ENCODE peak calls at places on chromosomes 11 and 22, in eight cellular contexts. M is lower lobe of right lung; R is adrenal gland; K is tibial nerve; O is fibroblast of lung; T is CD8-positive, alpha-beta T cell; E is ovary; H is Caco-2. I is an unnamed sample. For H3K36me3, the result is how much of the 10 kb centered on the place peaks cover.

GRCh38 chr22:39482768-39483167 is 19.3 kb upstream of the MIEF1 start:
- DNase-seq in R (peak), H (no peak), E (no peak), O (no peak), T (no peak), K (no peak), M (no peak), I (no peak)

GRCh38 chr11:82185925-82186324 is 547.7 kb downstream of the FAM181B start:
- DNase-seq in T (no peak), K (no peak), H (no peak), M (no peak), R (no peak), O (no peak), E (no peak), I (no peak)

GRCh38 chr11:65863889-65864757 is 3.9 kb downstream of the MUS81 start:
- DNase-seq in H (no peak), M (peak), T (no peak), E (peak), K (no peak), R (peak), O (no peak), I (peak)

GRCh38 chr11:6298605-6299004 is 21.7 kb downstream of the CAVIN3 start:
- DNase-seq in K (no peak), M (no peak), T (no peak), O (peak), H (peak), R (peak), E (no peak), I (peak)

GRCh38 chr11:45142241-45142885 is 4.1 kb upstream of the PRDM11 start:
- DNase-seq in T (no peak), O (no peak), E (no peak), H (no peak), R (no peak), M (no peak), K (no peak), I (peak)

GRCh38 chr11:120675171-120675570 is 163.6 kb downstream of the GRIK4 start:
- DNase-seq in K (no peak), E (no peak), O (peak), T (no peak), R (no peak), M (no peak), H (no peak), I (no peak)

GRCh38 chr11:120527111-120527748 is 15.7 kb downstream of the GRIK4 start:
- DNase-seq in E (peak), O (peak), K (no peak), T (no peak), M (no peak), H (no peak), R (no peak), I (no peak)

GRCh38 chr11:124238512-124238911 is 2.4 kb upstream of the OR8G1 start:
- DNase-seq in R (no peak), T (no peak), E (no peak), H (no peak), M (no peak), K (no peak), O (no peak), I (no peak)

GRCh38 chr22:37345863-37346514 is 63.7 kb downstream of the CYTH4 start:
- DNase-seq in T (no peak), O (peak), M (no peak), K (peak), R (no peak), E (peak), H (no peak), I (no peak)

GRCh38 chr11:46293616-46294015 is 16.2 kb downstream of the CREB3L1 start:
- DNase-seq in R (no peak), M (no peak), H (no peak), O (peak), K (no peak), E (no peak), T (no peak), I (no peak)

GRCh38 chr11:72584293-72584921 is 89.8 kb downstream of the PDE2A start:
- DNase-seq in K (peak), H (no peak), M (peak), R (peak), T (peak), E (no peak), O (peak), I (peak)

GRCh38 chr11:95486979-95487378 is 256.0 kb upstream of the SESN3 start:
- DNase-seq in O (no peak), M (no peak), H (no peak), E (no peak), R (no peak), K (no peak), T (no peak), I (no peak)

GRCh38 chr11:134503596-134503995 is 91.6 kb upstream of the B3GAT1 start:
- DNase-seq in E (no peak), O (no peak), K (no peak), R (no peak), H (no peak), M (no peak), T (no peak), I (peak)

GRCh38 chr11:10777393-10777793 is 26.3 kb downstream of the CTR9 start:
- DNase-seq in T (no peak), M (no peak), E (no peak), O (no peak), K (no peak), R (no peak), H (no peak), I (no peak)

GRCh38 chr11:10779086-10779485 is 28.0 kb downstream of the CTR9 start:
- DNase-seq in T (no peak), H (no peak), E (no peak), M (no peak), R (no peak), K (no peak), O (no peak), I (no peak)

GRCh38 chr11:10777806-10778205 is 26.8 kb downstream of the CTR9 start:
- DNase-seq in R (no peak), O (peak), H (no peak), T (no peak), M (no peak), E (no peak), K (no peak), I (no peak)

GRCh38 chr11:10780040-10780439 is 28.7 kb downstream of the EIF4G2 start:
- DNase-seq in K (no peak), H (no peak), R (no peak), T (no peak), M (no peak), E (no peak), O (no peak), I (no peak)

GRCh38 chr11:10778217-10778970 is 27.3 kb downstream of the CTR9 start:
- DNase-seq in K (peak), O (peak), H (no peak), M (no peak), T (no peak), E (no peak), R (no peak), I (no peak)
- H3K36me3 ChIP-seq in K (under half), O (under half), H (under half), M (under half), T (under half), E (under half), R (under half), I (under half)

GRCh38 chr22:32417906-32418305 is 5.9 kb upstream of the RTCB start:
- DNase-seq in O (no peak), K (no peak), H (no peak), E (no peak), T (no peak), R (no peak), M (no peak), I (no peak)

GRCh38 chr22:32422062-32422461 is 10.0 kb upstream of the RTCB start:
- DNase-seq in H (no peak), O (no peak), E (no peak), K (no peak), T (no peak), R (no peak), M (no peak), I (no peak)

GRCh38 chr22:32426881-32427280 is 14.8 kb upstream of the RTCB start:
- DNase-seq in K (no peak), O (no peak), T (no peak), H (no peak), R (no peak), E (no peak), M (no peak), I (no peak)

GRCh38 chr22:32421484-32421883 is 9.4 kb upstream of the RTCB start:
- DNase-seq in K (no peak), T (no peak), R (no peak), E (no peak), M (no peak), O (no peak), H (no peak), I (no peak)

DNA sequence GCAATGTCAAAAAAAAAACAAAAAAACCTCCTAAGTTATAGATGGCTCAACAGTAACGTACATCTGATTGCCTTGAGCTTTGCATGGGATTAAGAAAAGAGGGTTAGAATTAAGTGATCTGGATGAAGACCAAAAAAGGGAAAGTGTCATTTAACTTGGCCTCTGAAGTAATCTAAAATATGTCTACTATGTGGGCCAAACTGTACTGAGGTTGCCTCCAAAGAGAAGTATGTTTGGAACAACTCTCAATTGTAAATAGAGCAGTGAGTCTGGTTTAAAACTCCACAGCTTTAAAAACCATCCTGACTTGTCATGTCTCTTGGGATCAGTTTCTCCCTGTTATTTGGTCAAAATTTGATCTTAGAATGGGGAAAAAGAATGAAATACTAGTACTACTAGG is 11.6 kb upstream of the RTCB start:
- DNase-seq in K (no peak), R (no peak), H (no peak), E (no peak), T (no peak), M (no peak), O (no peak), I (no peak)
- TF ChIP-seq CTCF in K (no peak), R (no peak), H (no peak), E (no peak), T (no peak), M (no peak), O (no peak), I (no peak)

GRCh38 chr11:102192349-102193066 is 82.3 kb downstream of the YAP1 start:
- DNase-seq in K (no peak), E (no peak), T (no peak), O (no peak), H (peak), R (no peak), M (no peak), I (no peak)
- H3K36me3 ChIP-seq in K (under half), E (under half), T (under half), O (under half), H (under half), R (under half), M (under half), I (under half)

GRCh38 chr11:41431784-41432183 is 27.7 kb downstream of the LRRC4C start:
- DNase-seq in O (no peak), E (no peak), H (peak), K (no peak), T (no peak), M (no peak), R (no peak), I (no peak)
- TF ChIP-seq CTCF in O (no peak), E (no peak), H (peak), K (no peak), T (no peak), M (peak), R (peak), I (peak)

DNA sequence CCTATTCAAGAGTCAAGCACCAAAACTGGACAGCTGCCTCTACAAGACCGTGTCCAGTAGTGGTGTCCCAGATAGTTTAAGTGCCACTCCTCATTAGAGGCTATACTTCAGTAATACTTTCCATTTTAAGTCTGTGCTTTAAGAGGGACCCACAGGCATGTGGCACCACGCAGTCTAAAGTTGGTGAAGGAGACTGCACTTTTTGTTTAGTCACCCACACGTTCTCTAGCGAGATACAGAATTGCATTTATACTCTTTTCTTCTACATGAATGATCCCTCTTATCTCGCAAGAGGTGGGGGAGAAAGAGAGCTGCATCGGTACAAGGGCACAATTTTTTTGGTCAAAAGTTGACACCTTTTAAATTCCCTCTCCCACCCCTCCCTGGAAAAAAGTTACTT is 41.5 kb downstream of the DDX6 start:
- DNase-seq in K (no peak), M (no peak), R (no peak), H (no peak), O (no peak), E (no peak), T (no peak), I (no peak)
- H3K36me3 ChIP-seq in K (under half), M (half or more), R (half or more), H (under half), O (under half), E (under half), T (under half), I (half or more)

DNA sequence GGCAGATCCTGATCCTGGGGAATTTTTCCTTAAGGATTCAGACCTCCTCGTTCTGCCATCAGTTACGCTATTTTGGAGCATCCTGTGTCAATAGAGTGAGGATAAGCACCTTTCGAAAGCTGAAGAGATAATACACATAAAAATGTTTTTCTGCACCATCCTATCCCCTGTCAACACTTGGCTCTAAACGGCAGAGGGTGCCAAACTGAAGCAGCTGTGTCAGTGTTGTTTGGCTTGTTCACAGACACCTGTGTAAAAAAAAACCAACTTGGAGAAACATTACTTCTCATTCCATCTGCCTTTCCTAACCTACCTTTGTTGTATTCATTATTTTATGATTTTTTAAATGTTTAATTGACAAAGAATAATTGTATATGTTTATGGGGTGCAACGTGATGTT is 417.0 kb upstream of the DDI1 start:
- DNase-seq in O (no peak), T (no peak), K (no peak), R (no peak), H (peak), E (no peak), M (no peak), I (no peak)
- TF ChIP-seq CTCF in O (peak), T (no peak), K (no peak), R (no peak), H (peak), E (no peak), M (no peak), I (no peak)

DNA sequence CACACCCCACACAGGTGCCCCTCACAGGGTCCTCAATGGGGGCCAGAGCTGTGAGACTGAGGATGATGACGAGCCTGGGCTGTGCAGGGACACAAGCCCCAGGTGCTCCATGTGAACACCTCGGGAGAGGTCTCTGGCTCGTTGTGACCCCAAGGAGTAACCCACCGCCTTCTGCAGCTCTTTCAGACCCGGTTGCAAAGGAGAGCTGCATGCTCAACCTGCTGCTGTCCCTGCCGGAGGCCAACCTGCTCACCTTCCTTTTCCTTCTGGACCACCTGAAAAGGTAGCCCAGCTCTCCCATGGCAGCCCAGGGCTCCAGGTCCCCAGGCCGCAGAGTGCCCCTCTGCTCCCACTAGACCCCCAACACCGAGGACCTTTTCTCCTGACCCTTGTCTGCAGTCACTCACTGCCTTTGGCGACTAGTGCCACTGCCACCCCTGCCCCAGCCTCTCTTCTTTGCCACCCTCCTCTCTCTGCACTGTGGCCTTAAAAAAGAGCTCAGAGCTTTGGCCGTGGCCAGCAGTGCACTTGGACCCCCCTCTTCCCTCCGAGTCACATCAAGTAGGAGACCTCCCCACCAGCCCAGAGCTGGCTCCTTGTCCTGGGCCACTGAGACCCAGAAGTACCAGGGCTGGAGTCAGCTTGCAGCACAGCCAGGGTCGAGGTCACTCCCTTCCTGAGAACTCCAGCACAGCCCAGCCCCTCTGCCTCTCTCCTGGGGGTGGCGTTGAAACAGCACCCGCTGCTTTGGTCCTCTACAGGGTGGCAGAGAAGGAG is 133.7 kb downstream of the BCR start:
- DNase-seq in M (no peak), R (no peak), K (no peak), H (no peak), E (no peak), O (no peak), T (no peak), I (no peak)
- H3K36me3 ChIP-seq in M (under half), R (under half), K (under half), H (under half), E (under half), O (under half), T (under half), I (under half)

GRCh38 chr11:112073941-112074811 is at the start of the genes NKAPD1 and PIH1D2:
- DNase-seq in H (peak), O (peak), R (peak), K (peak), M (peak), T (peak), E (peak), I (peak)
- TF ChIP-seq CTCF in H (peak), O (peak), R (no peak), K (no peak), M (no peak), T (no peak), E (no peak), I (no peak)

GRCh38 chr22:24164243-24164642 is 17.0 kb upstream of the SUSD2 start:
- DNase-seq in T (no peak), M (no peak), R (no peak), E (no peak), O (no peak), K (no peak), H (no peak), I (no peak)
- H3K36me3 ChIP-seq in T (half or more), M (half or more), R (under half), E (under half), O (under half), K (under half), H (under half), I (half or more)

I was measured in upper lobe of right lung.